ENCODE peak calls at places on chromosomes 3 and 15, in ten cellular contexts. R is right lobe of liver; K is CD8-positive, alpha-beta T cell; L is left ventricle myocardium inferior; Y is cardiac muscle cell; X is pancreas; N is sigmoid colon; W is aorta; J is spleen; T is testis. D is an unnamed sample.
A peak's percentile ranks its signal among the peaks of the same experiment; 100 is the strongest.

GRCh38 chr3:126912027-126912422 is 70.9 kb upstream of the PLXNA1 start:
- DNase-seq in K (no peak), N (no peak), J (no peak), L (no peak), W (peak; percentile 38), R (no peak), T (no peak), Y (no peak), X (no peak), D (no peak)

GRCh38 chr3:42020681-42021307 is 58.9 kb upstream of the ULK4 start:
- DNase-seq in X (no peak), L (no peak), N (no peak), T (no peak), W (no peak), Y (peak; percentile 56), R (no peak), K (no peak), J (no peak), D (no peak)

GRCh38 chr3:166444756-166445155 is 607.5 kb upstream of the BCHE start:
- DNase-seq in W (peak; percentile 43), R (no peak), X (peak; percentile 29), L (no peak), T (no peak), Y (no peak), N (no peak), K (peak; percentile 3), J (peak; percentile 64), D (no peak)

GRCh38 chr3:56775356-56775914 is 26.3 kb downstream of the ARHGEF3 start:
- DNase-seq in Y (no peak), T (no peak), X (no peak), W (no peak), L (no peak), K (no peak), N (peak; percentile 72), J (no peak), R (no peak), D (no peak)

GRCh38 chr15:85044894-85045293 is 63.2 kb downstream of the PDE8A start:
- DNase-seq in T (no peak), X (no peak), K (no peak), Y (no peak), W (no peak), N (no peak), J (no peak), R (no peak), L (no peak), D (no peak)

GRCh38 chr15:89364741-89365450 is 30.3 kb upstream of the POLG start:
- DNase-seq in N (no peak), K (no peak), X (no peak), Y (no peak), L (no peak), J (no peak), W (no peak), R (no peak), T (no peak), D (no peak)

GRCh38 chr3:126130981-126131750 is 47.2 kb upstream of the SLC41A3 start:
- DNase-seq in K (no peak), L (peak; percentile 8), N (peak; percentile 44), W (peak; percentile 71), R (peak; percentile 41), Y (no peak), J (peak; percentile 68), X (peak; percentile 63), T (peak; percentile 9), D (peak; percentile 5)

GRCh38 chr3:49454457-49454856 is 15.6 kb upstream of the DAG1 start:
- DNase-seq in X (no peak), Y (no peak), L (no peak), N (no peak), R (no peak), J (no peak), W (no peak), K (no peak), T (peak; percentile 44), D (no peak)

GRCh38 chr3:39343760-39344159 is 14.3 kb downstream of the CCR8 start:
- DNase-seq in T (no peak), K (no peak), N (no peak), J (no peak), Y (no peak), W (no peak), L (no peak), X (no peak), R (no peak), D (no peak)

GRCh38 chr15:31102374-31103342 is 1.1 kb upstream of the TRPM1 start:
- DNase-seq in L (no peak), Y (no peak), R (no peak), W (no peak), T (no peak), N (no peak), K (no peak), X (no peak), J (no peak), D (no peak)

GRCh38 chr15:93420477-93420876 is 331.5 kb upstream of the RGMA start:
- DNase-seq in L (no peak), T (no peak), K (no peak), R (no peak), Y (no peak), W (no peak), N (no peak), J (no peak), X (no peak), D (no peak)

GRCh38 chr15:93420050-93420452 is 331.0 kb upstream of the RGMA start:
- DNase-seq in J (no peak), T (no peak), K (no peak), R (no peak), Y (no peak), N (no peak), L (no peak), W (no peak), X (no peak), D (no peak)

GRCh38 chr15:93418566-93418965 is 329.6 kb upstream of the RGMA start:
- DNase-seq in J (no peak), N (no peak), L (no peak), X (no peak), T (no peak), R (no peak), K (no peak), W (no peak), Y (no peak), D (no peak)

GRCh38 chr15:93424131-93424530 is 335.1 kb upstream of the RGMA start:
- DNase-seq in X (no peak), L (no peak), Y (no peak), J (no peak), W (no peak), R (no peak), N (no peak), K (no peak), T (no peak), D (no peak)

DNA sequence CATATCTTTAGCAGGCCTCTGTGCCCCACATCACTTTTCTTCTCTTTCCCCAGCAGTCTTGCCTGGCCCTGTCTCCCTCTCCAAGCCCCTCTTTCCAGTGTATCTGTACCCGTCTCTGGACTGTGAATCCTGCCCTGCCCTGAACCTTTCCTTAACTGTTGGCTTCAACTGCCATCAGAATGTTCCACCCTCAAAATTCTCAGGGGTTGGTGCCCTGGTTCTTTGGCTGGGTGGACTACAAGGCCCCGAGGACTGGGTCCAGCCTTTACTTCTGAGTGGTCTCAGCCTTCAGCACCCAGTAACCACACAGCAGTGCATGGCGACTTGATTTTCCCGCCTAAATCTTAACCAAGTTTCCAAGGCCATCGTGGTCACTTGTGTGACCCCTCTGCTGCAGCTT is 333.5 kb upstream of the RGMA start:
- DNase-seq in N (no peak), T (no peak), K (no peak), L (no peak), R (no peak), W (no peak), J (no peak), X (no peak), Y (no peak), D (no peak)
- H3K9me3 ChIP-seq in N (no peaks in the 10 kb centered on the region), T (no peaks in the 10 kb centered on the region), K (no peaks in the 10 kb centered on the region), L (no peaks in the 10 kb centered on the region), R (no peaks in the 10 kb centered on the region), W (peaks cover under 1% of the 10 kb centered on the region), J (no peaks in the 10 kb centered on the region), X (no peaks in the 10 kb centered on the region), Y (no peaks in the 10 kb centered on the region), D (no peaks in the 10 kb centered on the region)

GRCh38 chr3:159131376-159131775 is 329.5 kb downstream of the MFSD1 start:
- DNase-seq in J (no peak), X (no peak), T (no peak), K (no peak), L (no peak), N (no peak), R (no peak), Y (peak; percentile 7), W (no peak), D (no peak)

GRCh38 chr3:159130108-159130507 is 328.3 kb downstream of the MFSD1 start:
- DNase-seq in T (peak; percentile 46), Y (peak; percentile 3), L (no peak), K (no peak), J (no peak), R (no peak), W (no peak), X (no peak), N (no peak), D (peak; percentile 21)

GRCh38 chr3:159126261-159127020 is 324.6 kb downstream of the MFSD1 start:
- DNase-seq in K (no peak), W (no peak), Y (no peak), T (no peak), L (no peak), X (peak; percentile 19), N (no peak), R (no peak), J (no peak), D (no peak)

GRCh38 chr3:159127021-159127392 is 325.2 kb downstream of the MFSD1 start:
- DNase-seq in L (no peak), K (no peak), W (no peak), X (no peak), N (no peak), R (no peak), T (no peak), Y (no peak), J (no peak), D (no peak)

DNA sequence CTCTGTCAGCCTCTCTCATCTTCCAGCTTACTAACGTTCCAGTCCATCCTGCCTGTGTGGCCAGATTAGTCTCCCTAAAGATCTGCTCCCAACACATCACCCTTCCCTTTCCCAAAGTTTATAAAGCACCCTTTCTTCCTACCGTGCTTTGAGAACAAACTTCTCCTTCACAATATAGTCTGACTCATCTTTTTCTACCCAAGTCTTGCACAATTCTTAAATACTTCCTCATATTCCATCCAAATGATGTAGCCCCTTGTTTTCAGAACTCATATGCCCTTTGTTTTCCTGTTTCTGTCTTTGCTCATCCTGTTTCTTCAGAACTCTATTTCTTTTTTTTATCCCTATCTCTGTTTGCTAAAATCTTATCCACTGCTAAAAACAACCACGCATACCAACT is 326.8 kb downstream of the MFSD1 start:
- DNase-seq in R (no peak), N (no peak), W (no peak), X (no peak), K (no peak), Y (peak; percentile 65), T (no peak), J (no peak), L (no peak), D (no peak)
- H3K4me3 ChIP-seq in R (no peak overlapping the region), N (no peak overlapping the region), W (no peak overlapping the region), X (no peak overlapping the region), K (no peak overlapping the region), Y (no peak overlapping the region), T (no peak overlapping the region), J (no peak overlapping the region), L (no peak overlapping the region), D (no peak overlapping the region)

GRCh38 chr15:46489276-46489675 is 854.4 kb downstream of the SQOR start:
- DNase-seq in Y (no peak), T (no peak), N (no peak), J (no peak), X (no peak), R (no peak), L (no peak), W (no peak), K (no peak), D (no peak)
- H3K9me3 ChIP-seq in Y (no peaks in the 10 kb centered on the region), T (no peaks in the 10 kb centered on the region), N (no peaks in the 10 kb centered on the region), J (no peaks in the 10 kb centered on the region), X (no peaks in the 10 kb centered on the region), R (no peaks in the 10 kb centered on the region), L (peaks cover 12% of the 10 kb centered on the region), W (no peaks in the 10 kb centered on the region), K (no peaks in the 10 kb centered on the region), D (no peaks in the 10 kb centered on the region)

GRCh38 chr3:73623996-73624362 is 762 bp downstream of the PDZRN3 start:
- DNase-seq in T (peak; percentile 68), Y (peak; percentile 79), N (peak; percentile 77), K (no peak), W (peak; percentile 84), R (no peak), X (peak; percentile 79), L (peak; percentile 52), J (no peak), D (peak; percentile 38)
- H3K4me3 ChIP-seq in T (peak overlapping the region; percentile 63), Y (peak overlapping the region; percentile 61), N (peak overlapping the region; percentile 70), K (no peak overlapping the region), W (peak overlapping the region; percentile 78), R (peak overlapping the region; percentile 4), X (peak overlapping the region; percentile 35), L (peak overlapping the region; percentile 78), J (peak overlapping the region; percentile 44), D (peak overlapping the region; percentile 76)